ENCODE peak calls at places on chromosomes 7 and 10, in nine cellular contexts. E, Q, K, R, X, O, D, P and H are unnamed samples. For H3K27me3, the result is how much of the 10 kb centered on the place peaks cover.

GRCh38 chr7:139560678-139561077 is 37.2 kb downstream of the CLEC2L start:
- DNase-seq in E (peak), Q (no peak), K (no peak), R (no peak), X (no peak), O (no peak), D (no peak), P (no peak), H (peak)

GRCh38 chr10:15802375-15802949 is 57.8 kb downstream of the MINDY3 start:
- DNase-seq in E (peak), Q (no peak), K (no peak), R (no peak), X (no peak), O (no peak), D (no peak), P (no peak), H (no peak)

GRCh38 chr7:28862876-28863275 is 95.3 kb downstream of the TRIL start:
- DNase-seq in E (no peak), Q (no peak), K (no peak), R (peak), X (no peak), O (no peak), D (no peak), P (no peak), H (no peak)

GRCh38 chr7:104207348-104207730 is 474 bp downstream of the ORC5 start:
- DNase-seq in E (no peak), Q (no peak), K (no peak), R (peak), X (no peak), O (no peak), D (no peak), P (no peak), H (no peak)

GRCh38 chr7:36180121-36180520 is 27.1 kb downstream of the EEPD1 start:
- DNase-seq in E (no peak), Q (no peak), K (no peak), R (no peak), X (no peak), O (no peak), D (no peak), P (no peak), H (no peak)

GRCh38 chr7:55314967-55315366 is 50.2 kb upstream of the LANCL2 start:
- DNase-seq in E (no peak), Q (no peak), K (no peak), R (no peak), X (no peak), O (no peak), D (no peak), P (no peak), H (no peak)

GRCh38 chr10:63822496-63822895 is 301.3 kb downstream of the REEP3 start:
- DNase-seq in E (no peak), Q (no peak), K (no peak), R (no peak), X (no peak), O (no peak), D (no peak), P (no peak), H (no peak)

GRCh38 chr7:69773535-69774225 is 175.4 kb downstream of the AUTS2 start:
- DNase-seq in E (no peak), Q (no peak), K (no peak), R (no peak), X (no peak), O (no peak), D (no peak), P (no peak), H (no peak)

GRCh38 chr7:120373174-120373573 is 100.2 kb downstream of the KCND2 start:
- DNase-seq in E (no peak), Q (no peak), K (no peak), R (no peak), X (no peak), O (no peak), D (no peak), P (no peak), H (no peak)

GRCh38 chr7:120303105-120303504 is 30.1 kb downstream of the KCND2 start:
- DNase-seq in E (no peak), Q (no peak), K (no peak), R (no peak), X (no peak), O (no peak), D (no peak), P (no peak), H (no peak)

GRCh38 chr7:16839646-16840045 is 34.8 kb upstream of the AGR2 start:
- DNase-seq in E (no peak), Q (no peak), K (no peak), R (peak), X (no peak), O (no peak), D (no peak), P (no peak), H (no peak)

GRCh38 chr10:129713659-129714265 is 246.7 kb downstream of the MGMT start:
- DNase-seq in E (no peak), Q (no peak), K (no peak), R (no peak), X (no peak), O (no peak), D (no peak), P (no peak), H (no peak)

GRCh38 chr10:111936143-111936542 is 247.4 kb downstream of the GPAM start:
- DNase-seq in E (no peak), Q (no peak), K (no peak), R (no peak), X (no peak), O (no peak), D (no peak), P (no peak), H (no peak)

GRCh38 chr10:101217450-101218281 is 11.6 kb downstream of the LBX1 start:
- DNase-seq in E (peak), Q (no peak), K (no peak), R (peak), X (no peak), O (no peak), D (no peak), P (peak), H (no peak)

GRCh38 chr10:11014671-11015141 is 3.0 kb upstream of the CELF2 start:
- DNase-seq in E (no peak), Q (no peak), K (no peak), R (no peak), X (no peak), O (no peak), D (no peak), P (no peak), H (no peak)

GRCh38 chr7:7668708-7669107 is 28.2 kb downstream of the UMAD1 start:
- DNase-seq in E (no peak), Q (no peak), K (no peak), R (no peak), X (no peak), O (no peak), D (no peak), P (no peak), H (no peak)

GRCh38 chr7:55133630-55134392 is 115.0 kb downstream of the EGFR start:
- DNase-seq in E (peak), Q (no peak), K (no peak), R (peak), X (no peak), O (no peak), D (peak), P (no peak), H (peak)

GRCh38 chr7:87599336-87599735 is 1.3 kb downstream of the ABCB1 start:
- DNase-seq in E (no peak), Q (peak), K (no peak), R (no peak), X (no peak), O (no peak), D (no peak), P (no peak), H (no peak)

GRCh38 chr10:56327117-56327516 is 33.9 kb downstream of the ZWINT start:
- DNase-seq in E (no peak), Q (no peak), K (no peak), R (no peak), X (no peak), O (no peak), D (no peak), P (no peak), H (no peak)

GRCh38 chr10:79610601-79611191 is at the start of gene SFTPA1:
- DNase-seq in E (no peak), Q (no peak), K (no peak), R (no peak), X (no peak), O (no peak), D (no peak), P (no peak), H (no peak)

GRCh38 chr10:99870051-99870730 is 87.8 kb downstream of the ABCC2 start:
- DNase-seq in E (no peak), Q (no peak), K (no peak), R (no peak), X (no peak), O (peak), D (no peak), P (no peak), H (no peak)

GRCh38 chr7:158760445-158760764 is 55.8 kb upstream of the NCAPG2 start:
- DNase-seq in E (no peak), Q (no peak), K (no peak), R (no peak), X (no peak), O (no peak), D (no peak), P (no peak), H (no peak)

GRCh38 chr10:62046522-62047239 is 145.2 kb downstream of the ARID5B start:
- DNase-seq in E (no peak), Q (no peak), K (no peak), R (peak), X (no peak), O (no peak), D (peak), P (no peak), H (no peak)

GRCh38 chr7:77326131-77326530 is 90.0 kb downstream of the GSAP start:
- DNase-seq in E (no peak), Q (no peak), K (no peak), R (peak), X (no peak), O (no peak), D (no peak), P (no peak), H (no peak)

GRCh38 chr7:82810558-82811259 is 352.0 kb downstream of the PCLO start:
- DNase-seq in E (no peak), Q (no peak), K (no peak), R (peak), X (no peak), O (no peak), D (no peak), P (peak), H (no peak)

GRCh38 chr7:10888861-10889260 is 84.8 kb upstream of the PHF14 start:
- DNase-seq in E (no peak), Q (no peak), K (no peak), R (no peak), X (no peak), O (peak), D (no peak), P (no peak), H (no peak)

GRCh38 chr7:102455596-102455995 is 9.1 kb downstream of the ALKBH4 start:
- DNase-seq in E (no peak), Q (no peak), K (no peak), R (no peak), X (no peak), O (no peak), D (no peak), P (no peak), H (no peak)

GRCh38 chr7:104482362-104483042 is 154.1 kb downstream of the LHFPL3 start:
- DNase-seq in E (no peak), Q (no peak), K (no peak), R (no peak), X (no peak), O (no peak), D (no peak), P (peak), H (no peak)

GRCh38 chr10:78756604-78757442 is 311.9 kb upstream of the ZMIZ1 start:
- DNase-seq in E (no peak), Q (no peak), K (peak), R (peak), X (peak), O (no peak), D (peak), P (peak), H (peak)

GRCh38 chr10:97924678-97925077 is 75.0 kb downstream of the GOLGA7B start:
- DNase-seq in E (no peak), Q (no peak), K (no peak), R (no peak), X (no peak), O (no peak), D (no peak), P (no peak), H (no peak)

GRCh38 chr10:97921581-97922377 is 72.1 kb downstream of the GOLGA7B start:
- DNase-seq in E (no peak), Q (no peak), K (no peak), R (peak), X (no peak), O (no peak), D (no peak), P (peak), H (no peak)

GRCh38 chr10:97922378-97922758 is 72.7 kb downstream of the GOLGA7B start:
- DNase-seq in E (no peak), Q (no peak), K (no peak), R (no peak), X (no peak), O (no peak), D (no peak), P (no peak), H (no peak)

GRCh38 chr10:97923476-97923875 is 73.8 kb downstream of the GOLGA7B start:
- DNase-seq in E (no peak), Q (no peak), K (no peak), R (no peak), X (no peak), O (no peak), D (no peak), P (no peak), H (no peak)

DNA sequence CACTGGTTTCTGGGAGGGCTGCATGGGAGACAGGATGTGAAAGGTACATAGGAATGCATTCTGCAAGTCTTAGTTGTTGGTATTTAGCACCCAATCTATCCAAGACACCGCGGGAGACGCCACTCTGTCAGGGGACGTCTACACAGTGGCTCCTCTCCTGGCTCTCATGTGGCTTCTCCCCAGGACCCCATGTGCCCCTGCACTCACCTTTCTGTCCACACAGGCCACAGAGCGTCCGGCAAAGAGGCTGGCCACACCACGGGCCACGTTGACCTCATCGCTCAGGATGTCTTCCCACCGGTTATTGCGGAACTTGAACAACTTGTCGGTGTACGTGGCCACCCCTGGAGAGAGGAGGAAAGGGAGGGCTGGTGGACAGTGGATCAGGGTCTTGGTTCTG is 73.4 kb downstream of the GOLGA7B start:
- DNase-seq in E (no peak), Q (no peak), K (no peak), R (no peak), X (no peak), O (no peak), D (no peak), P (no peak), H (no peak)
- H3K27me3 ChIP-seq in E (under half), Q (under half), K (under half), R (under half), X (half or more), O (under half), D (half or more), P (under half), H (under half)

GRCh38 chr7:19069842-19070241 is 47.6 kb downstream of the TWIST1 start:
- DNase-seq in E (no peak), Q (no peak), K (no peak), R (peak), X (no peak), O (no peak), D (no peak), P (no peak), H (no peak)
- H3K27me3 ChIP-seq in E (under half), Q (under half), K (under half), R (under half), X (under half), O (under half), D (under half), P (under half), H (under half)

GRCh38 chr7:151279868-151280267 is 31.4 kb upstream of the SMARCD3 start:
- DNase-seq in E (no peak), Q (no peak), K (no peak), R (no peak), X (no peak), O (no peak), D (no peak), P (no peak), H (peak)

GRCh38 chr7:151276651-151277590 is 28.4 kb upstream of the SMARCD3 start:
- DNase-seq in E (peak), Q (peak), K (no peak), R (peak), X (no peak), O (peak), D (no peak), P (peak), H (peak)

GRCh38 chr7:151277631-151278030 is 29.1 kb upstream of the SMARCD3 start:
- DNase-seq in E (no peak), Q (no peak), K (no peak), R (no peak), X (no peak), O (no peak), D (no peak), P (no peak), H (no peak)

GRCh38 chr7:151280388-151281019 is 32.0 kb upstream of the SMARCD3 start:
- DNase-seq in E (no peak), Q (no peak), K (no peak), R (no peak), X (no peak), O (no peak), D (no peak), P (no peak), H (peak)

DNA sequence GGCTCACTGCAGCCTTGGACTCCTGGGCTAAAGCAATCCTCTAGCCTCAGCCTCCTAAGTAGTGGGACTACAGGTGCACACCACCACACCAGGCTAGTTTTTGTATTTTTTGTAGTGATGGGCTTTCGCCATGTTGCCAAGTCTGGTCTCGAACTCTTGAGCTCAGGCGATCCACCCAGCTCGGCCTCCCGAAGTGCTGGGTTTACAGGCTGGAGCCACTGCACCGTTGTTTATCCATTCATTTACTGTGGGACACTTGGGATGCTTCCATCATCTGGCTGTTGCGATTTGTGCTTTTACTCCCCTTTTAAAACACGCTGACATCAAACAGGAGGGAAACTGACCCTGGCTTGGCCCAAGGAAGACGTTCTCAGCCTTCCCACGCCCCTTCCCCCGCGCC is 30.5 kb upstream of the SMARCD3 start:
- DNase-seq in E (no peak), Q (no peak), K (no peak), R (no peak), X (no peak), O (no peak), D (no peak), P (no peak), H (no peak)
- H3K27me3 ChIP-seq in E (under half), Q (under half), K (under half), R (under half), X (half or more), O (under half), D (under half), P (under half), H (under half)

DNA sequence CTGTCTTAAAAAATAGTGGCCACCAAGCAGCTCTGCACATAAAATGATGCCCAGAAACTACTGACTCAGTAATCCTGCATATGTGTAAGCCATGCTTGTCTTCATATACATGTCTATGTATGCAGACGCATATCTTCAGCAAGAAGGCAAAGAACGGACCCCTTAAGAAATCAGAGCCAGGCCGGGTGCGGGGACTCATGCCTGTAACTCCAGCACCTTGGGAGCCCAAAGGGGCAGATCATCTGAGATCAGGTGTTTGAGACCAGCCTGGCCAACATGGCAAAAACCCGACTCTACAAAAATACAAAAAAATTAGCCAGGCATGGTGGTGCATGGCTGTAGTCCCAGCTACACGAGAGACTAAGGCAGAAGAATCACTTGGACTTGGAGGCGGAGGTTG is 295.0 kb downstream of the TCERG1L start:
- DNase-seq in E (no peak), Q (no peak), K (no peak), R (no peak), X (no peak), O (no peak), D (no peak), P (no peak), H (no peak)
- H3K27me3 ChIP-seq in E (under half), Q (under half), K (under half), R (under half), X (under half), O (under half), D (under half), P (under half), H (under half)

GRCh38 chr7:131119381-131119780 is 208.3 kb upstream of the MKLN1 start:
- DNase-seq in E (no peak), Q (no peak), K (no peak), R (no peak), X (no peak), O (no peak), D (no peak), P (no peak), H (no peak)

GRCh38 chr7:131124867-131125266 is 202.8 kb upstream of the MKLN1 start:
- DNase-seq in E (no peak), Q (no peak), K (no peak), R (no peak), X (no peak), O (no peak), D (no peak), P (no peak), H (no peak)

GRCh38 chr7:131122394-131122793 is 205.3 kb upstream of the MKLN1 start:
- DNase-seq in E (no peak), Q (no peak), K (no peak), R (no peak), X (no peak), O (no peak), D (no peak), P (no peak), H (no peak)

DNA sequence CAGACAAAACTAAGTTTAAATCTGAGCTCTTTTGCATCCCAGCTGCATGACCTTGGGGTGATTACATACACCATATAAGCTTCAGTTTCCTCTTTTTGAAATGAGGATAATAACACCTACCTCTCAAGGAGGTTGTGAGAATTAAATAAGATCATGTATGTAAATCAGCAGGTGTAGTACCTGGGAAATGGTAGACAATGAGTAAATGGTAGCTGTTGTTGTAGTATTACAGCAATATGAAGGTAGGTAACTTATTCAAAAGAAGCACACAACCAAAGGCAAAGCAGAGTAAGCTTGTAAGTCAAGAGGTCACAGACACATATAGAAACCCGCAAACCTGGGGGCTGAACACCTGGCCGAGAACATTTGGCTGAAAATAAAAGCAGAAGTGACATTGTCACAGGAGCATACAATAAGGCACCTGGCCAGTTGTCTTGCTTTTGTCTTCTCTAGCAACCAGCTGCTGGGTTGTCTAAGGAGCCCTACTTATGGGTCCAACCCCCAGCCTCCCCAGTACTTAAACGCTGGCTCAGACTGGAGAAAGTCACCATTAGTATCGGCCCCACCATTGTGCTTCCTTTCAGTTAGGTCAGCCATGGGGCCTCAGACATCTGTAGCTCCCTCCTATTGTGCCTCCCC is 203.6 kb upstream of the MKLN1 start:
- DNase-seq in E (no peak), Q (no peak), K (no peak), R (no peak), X (no peak), O (no peak), D (no peak), P (no peak), H (no peak)
- H3K27me3 ChIP-seq in E (under half), Q (under half), K (under half), R (under half), X (under half), O (under half), D (under half), P (under half), H (under half)

DNA sequence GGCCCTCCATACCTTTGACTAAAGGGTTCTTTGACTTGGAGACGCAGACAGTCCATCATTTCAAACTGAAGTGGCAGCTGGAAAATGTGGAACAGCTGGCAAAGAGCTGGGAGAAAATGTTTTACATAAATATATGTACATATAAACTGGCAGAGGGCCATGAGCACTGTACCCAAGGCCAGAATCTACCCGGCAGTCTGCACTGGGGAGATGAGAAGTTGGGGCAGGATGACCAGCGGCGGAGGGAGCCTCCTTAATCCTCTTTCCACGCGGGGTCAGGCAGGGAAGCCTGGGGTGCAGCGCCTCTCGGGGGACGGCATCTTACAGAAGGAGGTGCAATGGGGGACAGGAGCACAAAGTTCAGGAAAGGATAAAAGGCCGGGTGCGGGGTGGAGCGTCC is 1.3 kb downstream of the GLI3 start:
- DNase-seq in E (no peak), Q (no peak), K (no peak), R (no peak), X (no peak), O (no peak), D (no peak), P (peak), H (no peak)
- H3K27me3 ChIP-seq in E (under half), Q (under half), K (under half), R (under half), X (half or more), O (under half), D (under half), P (under half), H (under half)